ENCODE peak calls at places on chromosomes 13 and 19, in six cellular contexts. K is Daoy; Z is NCI-H524; Y is foreskin keratinocyte; A is endodermal cell; J is stimulated activated CD8-positive, alpha-beta memory T cell treated with anti-CD3 and anti-CD28 coated beads, Interleukin-7, amount 100 ng/mL, for 1 hour. C is an unnamed sample.

GRCh38 chr13:56735537-56735942 is 405.2 kb upstream of the PRR20A start:
- DNase-seq in K (no peak), J (no peak), Z (no peak), Y (no peak), A (peak; percentile 83), C (no peak)

GRCh38 chr13:96751089-96751488 is 243.2 kb downstream of the OXGR1 start:
- DNase-seq in J (no peak), K (no peak), Z (no peak), A (no peak), Y (no peak), C (no peak)

GRCh38 chr13:60397693-60398437 is 845 bp downstream of the TDRD3 start:
- DNase-seq in Y (peak; percentile 50), J (peak; percentile 8), K (peak; percentile 58), A (peak; percentile 87), Z (peak; percentile 13), C (peak; percentile 29)

GRCh38 chr19:10418281-10419199 is 1.8 kb upstream of the PDE4A start:
- DNase-seq in A (peak; percentile 72), K (no peak), Z (no peak), Y (no peak), J (no peak), C (no peak)

GRCh38 chr19:48618278-48618915 is 581 bp downstream of the RPL18 start:
- DNase-seq in J (no peak), Y (no peak), Z (no peak), K (no peak), A (no peak), C (no peak)

GRCh38 chr19:14135985-14136508 is 342 bp downstream of the ASF1B start:
- DNase-seq in Z (no peak), A (no peak), Y (no peak), J (no peak), K (no peak), C (no peak)

GRCh38 chr13:83620535-83621220 is 261.6 kb downstream of the SLITRK1 start:
- DNase-seq in Y (peak; percentile 69), K (no peak), A (no peak), J (no peak), Z (no peak), C (no peak)

GRCh38 chr13:99151516-99151915 is 49.1 kb upstream of the UBAC2 start:
- DNase-seq in A (no peak), Z (no peak), J (no peak), Y (peak; percentile 90), K (peak; percentile 54), C (peak; percentile 89)

GRCh38 chr13:101382086-101382485 is 34.2 kb downstream of the NALCN start:
- DNase-seq in J (no peak), Y (no peak), A (peak; percentile 54), K (no peak), Z (no peak), C (no peak)

GRCh38 chr13:99421271-99421670 is 80.0 kb upstream of the TM9SF2 start:
- DNase-seq in A (no peak), Z (no peak), J (no peak), K (no peak), Y (no peak), C (no peak)